ENCODE peak calls at places on chromosome 12, in seven cellular contexts. C, R, F, D, V, E and T are unnamed samples.
A peak's percentile ranks its signal among the peaks of the same experiment; 100 is the strongest.

GRCh38 chr12:122840580-122841513 is 5.6 kb downstream of the HIP1R start:
- DNase-seq in D (no peak), E (no peak), C (no peak), F (no peak), R (no peak), V (no peak), T (no peak)

GRCh38 chr12:113162102-113163029 is 12.8 kb downstream of the CFAP73 start:
- DNase-seq in C (no peak), F (no peak), R (no peak), D (no peak), E (no peak), V (no peak), T (no peak)

GRCh38 chr12:27999521-27999920 is 27.0 kb upstream of the PTHLH start:
- DNase-seq in R (no peak), E (no peak), F (no peak), C (no peak), D (no peak), V (no peak), T (no peak)

GRCh38 chr12:45284096-45284901 is 68.4 kb downstream of the ANO6 start:
- DNase-seq in V (no peak), R (no peak), E (no peak), C (no peak), F (no peak), D (peak; percentile 61), T (peak; percentile 12)

GRCh38 chr12:92301329-92301728 is 155.7 kb upstream of the BTG1 start:
- DNase-seq in E (no peak), C (no peak), D (no peak), F (no peak), V (no peak), R (no peak), T (no peak)

GRCh38 chr12:22321620-22322019 is 12.9 kb downstream of the ST8SIA1 start:
- DNase-seq in D (no peak), E (no peak), V (no peak), F (no peak), C (no peak), R (no peak), T (no peak)

GRCh38 chr12:75020068-75020557 is 189.5 kb downstream of the KCNC2 start:
- DNase-seq in V (no peak), C (no peak), F (no peak), R (no peak), E (no peak), D (no peak), T (peak; percentile 7)

GRCh38 chr12:81259360-81259759 is 181.5 kb downstream of the ACSS3 start:
- DNase-seq in C (no peak), D (no peak), E (no peak), R (no peak), F (no peak), V (no peak), T (no peak)

GRCh38 chr12:26867084-26867483 is 34.1 kb upstream of the ITPR2 start:
- DNase-seq in V (no peak), C (no peak), E (no peak), D (no peak), R (no peak), F (no peak), T (no peak)

GRCh38 chr12:61037792-61038191 is 1222.4 kb upstream of the USP15 start:
- DNase-seq in F (no peak), V (no peak), D (no peak), R (no peak), E (no peak), C (no peak), T (no peak)

GRCh38 chr12:108332791-108333382 is 6.2 kb downstream of the CMKLR1 start:
- DNase-seq in D (no peak), R (no peak), V (no peak), F (peak; percentile 34), C (no peak), E (no peak), T (no peak)

GRCh38 chr12:12436831-12437345 is 80.0 kb downstream of the BORCS5 start:
- DNase-seq in E (no peak), F (no peak), R (no peak), D (no peak), V (no peak), C (no peak), T (no peak)

GRCh38 chr12:65121049-65121955 is at the start of gene WIF1:
- DNase-seq in D (no peak), R (no peak), E (peak; percentile 14), F (no peak), C (no peak), V (no peak), T (peak; percentile 63)
- TF ChIP-seq CTCF in D (peak; percentile 30), R (peak; percentile 70), E (peak; percentile 52), F (peak; percentile 11), C (peak; percentile 38), V (no peak), T (peak; percentile 58)

DNA sequence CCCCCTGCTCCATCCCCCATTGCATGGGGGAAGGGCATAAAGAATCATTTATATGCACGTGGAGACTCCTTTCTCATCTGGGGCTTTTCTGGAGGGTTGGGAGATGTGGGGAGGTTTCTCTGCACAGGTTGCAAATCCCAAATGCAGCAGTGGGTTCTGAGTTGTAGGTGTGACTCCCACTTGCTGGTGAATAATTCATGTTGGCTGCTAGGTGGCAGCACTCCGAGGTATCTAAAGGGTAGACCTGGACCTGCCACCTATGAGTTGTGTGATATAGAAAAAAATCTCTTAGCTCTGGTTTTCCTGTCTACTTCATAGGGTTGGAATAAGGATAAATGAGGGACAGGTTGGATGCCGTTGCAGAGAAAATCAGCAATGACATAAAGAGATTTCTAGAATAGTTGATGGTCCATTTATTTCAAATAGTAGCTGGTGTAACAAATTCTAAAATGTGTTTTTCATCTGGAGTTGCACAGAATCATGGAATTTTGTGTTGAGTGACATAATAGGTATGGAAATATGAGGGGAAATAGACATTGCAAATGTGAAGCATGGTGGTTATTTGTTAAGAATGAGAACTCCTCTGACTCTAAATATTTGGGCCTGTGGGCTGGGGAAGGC is 4.6 kb downstream of the MARCHF9 start:
- DNase-seq in C (no peak), E (no peak), R (no peak), V (no peak), F (no peak), D (no peak), T (no peak)
- TF ChIP-seq CTCF in C (peak; percentile 51), E (peak; percentile 60), R (peak; percentile 45), V (no peak), F (peak; percentile 26), D (peak; percentile 48), T (no peak)

DNA sequence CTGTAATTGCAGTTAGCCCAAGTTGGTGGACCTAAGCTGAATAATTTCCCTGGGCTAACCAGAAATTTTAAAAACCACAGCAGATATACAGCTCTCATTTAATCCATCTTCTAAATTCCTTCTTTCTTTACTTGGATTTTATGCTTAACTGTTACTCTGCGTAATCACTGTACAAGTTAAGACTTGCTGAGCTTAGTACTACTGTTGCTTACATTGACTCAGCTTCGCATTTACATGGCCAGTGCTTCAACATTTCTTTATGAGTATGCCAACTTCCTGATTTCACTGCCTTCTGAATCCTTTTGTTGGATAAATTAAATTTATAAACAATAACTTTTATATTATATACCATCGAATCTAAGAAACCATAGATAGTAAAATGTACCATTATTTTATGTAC is 147.4 kb downstream of the SLC38A4 start:
- DNase-seq in E (no peak), C (no peak), D (no peak), V (no peak), R (no peak), F (no peak), T (no peak)
- TF ChIP-seq CTCF in E (no peak), C (no peak), D (no peak), V (no peak), R (no peak), F (no peak), T (no peak)

GRCh38 chr12:71756054-71756675 is 1.5 kb downstream of the RAB21 start:
- DNase-seq in D (no peak), V (no peak), C (no peak), E (no peak), R (no peak), F (no peak), T (no peak)

GRCh38 chr12:71752887-71753286 is 1.8 kb upstream of the RAB21 start:
- DNase-seq in E (no peak), C (no peak), D (no peak), V (no peak), R (no peak), F (no peak), T (no peak)

GRCh38 chr12:71755146-71755892 is 656 bp downstream of the RAB21 start:
- DNase-seq in D (no peak), C (no peak), R (no peak), F (peak; percentile 15), E (no peak), V (no peak), T (no peak)

GRCh38 chr12:71759941-71760340 is 5.3 kb downstream of the RAB21 start:
- DNase-seq in E (no peak), R (no peak), C (no peak), F (no peak), D (no peak), V (no peak), T (no peak)

GRCh38 chr12:71754461-71755145 is at the start of gene RAB21:
- DNase-seq in V (peak; percentile 92), R (peak; percentile 97), C (peak; percentile 90), E (peak; percentile 95), D (peak; percentile 88), F (peak; percentile 90), T (peak; percentile 98)
- TF ChIP-seq CTCF in V (no peak), R (peak; percentile 62), C (peak; percentile 20), E (peak; percentile 36), D (peak; percentile 34), F (peak; percentile 13), T (no peak)